ENCODE peak calls at places on chromosome 2, in five cellular contexts. O is mesendoderm, Q is colonic mucosa, X is IMR-90, U is SK-N-SH. G is an unnamed sample.

GRCh38 chr2:65136253-65136652 is 6.3 kb upstream of the RAB1A start:
- DNase-seq in X (no peak), O (no peak), U (no peak), Q (no peak), G (no peak)

GRCh38 chr2:101558740-101559508 is 84.0 kb upstream of the RFX8 start:
- DNase-seq in Q (no peak), X (peak; percentile 91), O (no peak), U (no peak), G (no peak)

GRCh38 chr2:1816414-1816911 is 72.1 kb upstream of the PXDN start:
- DNase-seq in U (no peak), X (peak; percentile 56), Q (no peak), O (no peak), G (peak; percentile 66)

GRCh38 chr2:130183500-130184373 is 1.7 kb downstream of the MZT2B start:
- DNase-seq in U (peak; percentile 76), X (peak; percentile 11), O (peak; percentile 73), Q (no peak), G (no peak)

GRCh38 chr2:32714521-32714920 is 86.7 kb downstream of the TTC27 start:
- DNase-seq in O (no peak), U (no peak), X (no peak), Q (no peak), G (no peak)

GRCh38 chr2:208101716-208102631 is 22.4 kb downstream of the CRYGD start:
- DNase-seq in X (peak; percentile 18), U (peak; percentile 62), Q (no peak), O (peak; percentile 60), G (no peak)

GRCh38 chr2:122858075-122858702 is 1102.7 kb downstream of the TSN start:
- DNase-seq in O (no peak), U (no peak), Q (no peak), X (no peak), G (no peak)

GRCh38 chr2:99706734-99707133 is 216.9 kb upstream of the REV1 start:
- DNase-seq in U (no peak), O (no peak), Q (no peak), X (no peak), G (no peak)

GRCh38 chr2:80303825-80304521 is 579 bp downstream of the LRRTM1 start:
- DNase-seq in X (no peak), U (peak; percentile 78), Q (no peak), O (peak; percentile 56), G (peak; percentile 72)

GRCh38 chr2:101672047-101672446 is 25.5 kb upstream of the MAP4K4 start:
- DNase-seq in Q (no peak), O (no peak), X (no peak), U (no peak), G (no peak)

GRCh38 chr2:27497288-27497627 is 619 bp downstream of the GCKR start:
- DNase-seq in Q (no peak), U (no peak), O (no peak), X (no peak), G (no peak)

GRCh38 chr2:151947524-151948165 is 119.4 kb upstream of the ARL5A start:
- DNase-seq in O (no peak), U (no peak), Q (no peak), X (no peak), G (no peak)

GRCh38 chr2:88147145-88147544 is 19.3 kb upstream of the FABP1 start:
- DNase-seq in O (no peak), U (no peak), Q (no peak), X (no peak), G (no peak)

GRCh38 chr2:62197017-62197586 is 1.2 kb downstream of the B3GNT2 start:
- DNase-seq in U (peak; percentile 68), O (no peak), Q (peak; percentile 45), X (no peak), G (no peak)

GRCh38 chr2:240201861-240202260 is 61.4 kb upstream of the OTOS start:
- DNase-seq in U (no peak), O (no peak), Q (no peak), X (no peak), G (no peak)

GRCh38 chr2:38771632-38772031 is 6.4 kb upstream of the GEMIN6 start:
- DNase-seq in X (peak; percentile 55), Q (no peak), U (no peak), O (no peak), G (no peak)

GRCh38 chr2:232321156-232321816 is 57.3 kb upstream of the ALPP start:
- DNase-seq in Q (no peak), X (no peak), U (no peak), O (peak; percentile 31), G (no peak)

GRCh38 chr2:168468354-168468753 is 12.3 kb downstream of the CERS6 start:
- DNase-seq in X (no peak), Q (no peak), O (no peak), U (no peak), G (no peak)

GRCh38 chr2:196758474-196759377 is 40.8 kb downstream of the GTF3C3 start:
- DNase-seq in U (peak; percentile 22), Q (no peak), X (peak; percentile 46), O (no peak), G (no peak)

GRCh38 chr2:3354986-3355385 is 22.6 kb downstream of the EIPR1 start:
- DNase-seq in U (no peak), Q (no peak), X (no peak), O (no peak), G (no peak)

GRCh38 chr2:70645733-70646420 is 92.3 kb upstream of the TGFA start:
- DNase-seq in U (peak; percentile 34), O (peak; percentile 35), Q (peak; percentile 23), X (no peak), G (no peak)

GRCh38 chr2:96841707-96842495 is 1.9 kb downstream of the ANKRD23 start:
- DNase-seq in O (no peak), U (no peak), Q (no peak), X (no peak), G (peak; percentile 63)

GRCh38 chr2:109171444-109172334 is 42.7 kb downstream of the SH3RF3 start:
- DNase-seq in Q (peak; percentile 36), X (peak; percentile 99), O (no peak), U (peak; percentile 85), G (peak; percentile 88)

GRCh38 chr2:45706028-45706427 is 54.6 kb downstream of the PRKCE start:
- DNase-seq in Q (no peak), O (no peak), X (peak; percentile 24), U (no peak), G (no peak)

GRCh38 chr2:233059547-233059796 is 670 bp upstream of the INPP5D start:
- DNase-seq in X (no peak), Q (no peak), U (no peak), O (no peak), G (no peak)

GRCh38 chr2:124325667-124326425 is 300.8 kb downstream of the CNTNAP5 start:
- DNase-seq in O (peak; percentile 37), U (peak; percentile 20), Q (no peak), X (no peak), G (no peak)

GRCh38 chr2:225842939-225843338 is 443.4 kb downstream of the NYAP2 start:
- DNase-seq in O (no peak), U (no peak), X (peak; percentile 27), Q (no peak), G (no peak)
- H3K27ac ChIP-seq in O (no peak overlapping the region), U (no peak overlapping the region), X (no peak overlapping the region), Q (no peak overlapping the region), G (no peak overlapping the region)

GRCh38 chr2:230330206-230330605 is 3.2 kb downstream of the SP140L start:
- DNase-seq in O (no peak), X (no peak), U (no peak), Q (no peak), G (no peak)
- H3K4me1 ChIP-seq in O (no peaks in the 10 kb centered on the region), X (peaks cover 6% of the 10 kb centered on the region), U (peaks cover 15% of the 10 kb centered on the region), Q (no peaks in the 10 kb centered on the region), G (no peaks in the 10 kb centered on the region)

GRCh38 chr2:174618179-174618578 is 20.6 kb upstream of the WIPF1 start:
- DNase-seq in O (no peak), Q (no peak), U (no peak), X (no peak), G (no peak)
- H3K9ac ChIP-seq in O (no peak overlapping the region), Q (no peak overlapping the region), U (no peak overlapping the region), X (no peak overlapping the region), G (no peak overlapping the region)

GRCh38 chr2:190554357-190555006 is 20.0 kb upstream of the NEMP2 start:
- DNase-seq in U (no peak), X (no peak), Q (no peak), O (peak; percentile 62), G (no peak)
- H3K27ac ChIP-seq in U (no peak overlapping the region), X (no peak overlapping the region), Q (no peak overlapping the region), O (no peak overlapping the region), G (no peak overlapping the region)

GRCh38 chr2:189440644-189440946 is 679 bp upstream of the WDR75 start:
- DNase-seq in Q (no peak), O (no peak), U (no peak), X (no peak), G (peak; percentile 65)
- H3K4me1 ChIP-seq in Q (peaks cover 6% of the 10 kb centered on the region), O (peaks cover 2% of the 10 kb centered on the region), U (peaks cover 12% of the 10 kb centered on the region), X (peaks cover 2% of the 10 kb centered on the region), G (peaks cover 20% of the 10 kb centered on the region)

DNA sequence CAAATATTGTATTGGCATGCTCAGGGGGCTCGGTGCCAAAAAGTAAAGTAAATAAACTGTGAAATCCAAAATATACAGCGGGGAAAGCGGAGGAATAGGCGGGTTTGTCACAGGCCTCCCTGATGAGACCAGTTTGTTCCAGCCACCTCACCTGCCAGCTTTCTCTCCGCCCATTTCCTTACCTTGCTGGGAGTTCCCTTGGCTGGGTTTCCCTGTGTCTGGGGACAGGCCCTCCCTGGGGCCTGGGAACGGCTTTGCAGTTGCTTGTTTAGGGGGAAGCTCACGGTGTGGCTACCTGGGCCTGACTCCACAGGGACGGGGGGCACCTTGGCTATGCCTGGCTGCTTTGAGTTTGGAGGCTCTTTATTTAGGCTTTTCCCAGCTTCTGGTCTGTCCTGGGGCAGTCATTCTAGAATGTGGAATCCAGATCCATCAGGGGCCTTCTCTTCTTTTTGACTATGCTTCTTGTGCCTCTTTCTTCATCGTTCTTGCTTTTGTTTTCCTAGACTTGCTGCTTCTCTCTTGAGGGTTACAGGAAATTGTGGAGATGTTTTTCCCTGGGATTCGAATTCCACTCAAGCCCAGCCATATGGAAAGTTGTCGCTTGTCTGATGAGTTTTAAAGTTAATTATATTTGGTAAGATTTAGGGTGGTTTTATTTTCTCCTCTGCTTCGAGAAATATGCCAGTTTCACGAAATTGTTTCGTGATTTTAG is 2.3 kb downstream of the GLI2 start:
- DNase-seq in Q (peak; percentile 85), X (no peak), O (peak; percentile 85), U (no peak), G (no peak)
- H3K9ac ChIP-seq in Q (no peak overlapping the region), X (peak overlapping the region; percentile 91), O (peak overlapping the region; percentile 95), U (peak overlapping the region; percentile 92), G (no peak overlapping the region)

GRCh38 chr2:37623409-37623808 is 48.0 kb downstream of the CDC42EP3 start:
- DNase-seq in O (no peak), U (no peak), X (no peak), Q (no peak), G (no peak)
- H3K27ac ChIP-seq in O (no peak overlapping the region), U (no peak overlapping the region), X (no peak overlapping the region), Q (no peak overlapping the region), G (no peak overlapping the region)

DNA sequence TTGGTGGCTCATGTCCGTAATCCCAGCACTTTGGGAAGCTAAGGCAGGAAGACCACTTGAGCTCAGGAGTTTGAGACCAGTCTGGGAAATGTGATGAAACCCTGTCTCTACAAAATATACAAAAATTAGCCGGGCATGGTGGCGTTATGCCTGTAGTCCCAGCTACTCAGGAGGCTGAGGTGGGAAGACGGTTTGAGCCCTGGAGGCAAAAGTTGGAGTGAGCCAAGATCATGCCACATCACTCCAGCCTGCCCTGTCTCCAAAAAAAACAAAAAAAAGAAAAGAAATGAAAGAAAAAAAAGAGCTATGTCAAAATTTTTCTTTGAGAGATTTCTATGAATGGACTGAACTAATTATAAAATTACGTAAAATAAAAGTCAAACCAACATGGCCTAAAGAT is 34.7 kb downstream of the ROCK2 start:
- DNase-seq in O (no peak), Q (no peak), U (no peak), X (no peak), G (no peak)
- H3K4me1 ChIP-seq in O (peaks cover 1% of the 10 kb centered on the region), Q (no peaks in the 10 kb centered on the region), U (peaks cover 39% of the 10 kb centered on the region), X (peaks cover 9% of the 10 kb centered on the region), G (peaks cover 4% of the 10 kb centered on the region)

G was measured in kidney.